ENCODE peak calls at places on chromosomes 4 and X, in four cellular contexts. W, G, B and Z are unnamed samples. For H3K27me3, the result is how much of the 10 kb centered on the place peaks cover.

GRCh38 chrX:84339507-84340364 is 151.7 kb upstream of the RPS6KA6 start:
- DNase-seq in W (peak), G (peak), B (no peak), Z (no peak)

GRCh38 chrX:69387559-69388487 is 116.3 kb upstream of the NALF2 start:
- DNase-seq in W (peak), G (peak), B (peak), Z (no peak)

GRCh38 chr4:13248621-13249298 is 235.4 kb downstream of the RAB28 start:
- DNase-seq in W (peak), G (no peak), B (no peak), Z (no peak)

GRCh38 chrX:102516314-102516936 is at the start of gene TMSB15A:
- DNase-seq in W (peak), G (peak), B (peak), Z (peak)

GRCh38 chr4:37607018-37607417 is 79.2 kb downstream of the RELL1 start:
- DNase-seq in W (no peak), G (no peak), B (no peak), Z (no peak)

GRCh38 chrX:53831662-53832635 is 145.4 kb upstream of the HUWE1 start:
- DNase-seq in W (peak), G (peak), B (peak), Z (peak)

GRCh38 chr4:102089850-102090621 is 255.2 kb downstream of the SLC39A8 start:
- DNase-seq in W (no peak), G (no peak), B (no peak), Z (no peak)

GRCh38 chrX:64842492-64842891 is 133.8 kb downstream of the ZC4H2 start:
- DNase-seq in W (no peak), G (no peak), B (no peak), Z (no peak)

GRCh38 chrX:115504167-115504566 is 56.8 kb upstream of the PLS3 start:
- DNase-seq in W (no peak), G (no peak), B (no peak), Z (no peak)

GRCh38 chrX:21354725-21355124 is 19.5 kb upstream of the CNKSR2 start:
- DNase-seq in W (no peak), G (no peak), B (no peak), Z (no peak)

GRCh38 chr4:6750302-6751221 is 32.0 kb upstream of the KIAA0232 start:
- DNase-seq in W (no peak), G (no peak), B (no peak), Z (no peak)

GRCh38 chr4:121156822-121157769 is 7.0 kb downstream of the TNIP3 start:
- DNase-seq in W (peak), G (no peak), B (peak), Z (no peak)

GRCh38 chr4:71266090-71266794 is 72.6 kb upstream of the SLC4A4 start:
- DNase-seq in W (peak), G (no peak), B (no peak), Z (no peak)

GRCh38 chr4:90546114-90546513 is 418.9 kb downstream of the CCSER1 start:
- DNase-seq in W (no peak), G (peak), B (no peak), Z (peak)

GRCh38 chr4:107997001-107997788 is 7.5 kb downstream of the HADH start:
- DNase-seq in W (peak), G (no peak), B (no peak), Z (no peak)

GRCh38 chr4:105306158-105306781 is 159.6 kb downstream of the TET2 start:
- DNase-seq in W (no peak), G (peak), B (no peak), Z (peak)

DNA sequence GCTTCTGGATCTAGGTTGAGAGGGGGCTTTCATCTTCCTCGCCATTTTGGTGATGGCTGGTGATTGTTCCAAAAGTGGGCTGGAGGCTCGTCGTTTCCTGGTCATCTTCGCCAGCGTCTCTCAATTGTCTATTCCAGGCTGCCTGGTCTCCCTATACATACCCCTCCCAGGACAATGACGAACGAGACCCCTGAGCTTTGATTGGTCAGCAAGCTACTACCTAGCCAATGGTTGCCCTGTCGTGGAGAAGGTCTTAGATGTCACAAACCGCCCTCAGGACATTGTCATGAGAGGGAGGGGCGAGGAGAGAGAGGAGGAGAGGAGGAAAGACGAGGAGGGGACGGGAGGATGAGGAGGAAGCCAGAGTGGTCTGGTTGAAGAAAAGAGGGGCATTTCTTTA is 7.7 kb upstream of the MAGEA4 start:
- DNase-seq in W (no peak), G (no peak), B (no peak), Z (no peak)
- H3K27me3 ChIP-seq in W (under half), G (under half), B (under half), Z (under half)

DNA sequence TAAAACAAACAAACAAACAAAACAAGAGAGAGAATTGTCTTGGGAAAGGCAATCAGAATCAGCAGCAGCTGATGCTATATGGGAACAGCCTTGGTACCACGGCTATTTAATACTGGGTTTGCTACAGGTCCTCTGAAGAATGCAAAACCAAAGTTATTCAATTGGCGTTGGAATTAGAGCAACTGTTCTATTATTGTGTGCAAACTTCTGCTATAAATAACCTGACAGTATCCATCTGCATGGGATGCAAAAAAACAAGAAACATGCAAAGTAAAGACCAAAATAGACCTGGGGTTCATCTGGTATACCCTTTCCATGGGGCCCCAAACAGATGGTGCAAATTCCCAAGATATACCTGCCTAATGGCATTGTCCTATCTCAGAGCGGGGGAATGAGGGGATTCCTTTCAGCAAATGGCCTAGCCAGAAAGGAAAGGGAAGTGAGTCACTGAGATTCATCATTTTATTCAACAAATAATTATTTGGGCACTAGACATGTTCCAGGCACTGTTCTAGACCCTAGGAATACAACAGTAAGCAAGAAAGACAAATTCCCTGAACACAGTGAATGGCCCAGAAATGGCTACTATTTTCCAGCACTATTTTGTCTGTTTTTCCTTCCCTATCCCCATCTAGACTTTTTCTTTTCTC is 268.9 kb downstream of the FBXW7 start:
- DNase-seq in W (no peak), G (no peak), B (no peak), Z (no peak)
- H3K27ac ChIP-seq in W (no peak), G (no peak), B (no peak), Z (peak)

DNA sequence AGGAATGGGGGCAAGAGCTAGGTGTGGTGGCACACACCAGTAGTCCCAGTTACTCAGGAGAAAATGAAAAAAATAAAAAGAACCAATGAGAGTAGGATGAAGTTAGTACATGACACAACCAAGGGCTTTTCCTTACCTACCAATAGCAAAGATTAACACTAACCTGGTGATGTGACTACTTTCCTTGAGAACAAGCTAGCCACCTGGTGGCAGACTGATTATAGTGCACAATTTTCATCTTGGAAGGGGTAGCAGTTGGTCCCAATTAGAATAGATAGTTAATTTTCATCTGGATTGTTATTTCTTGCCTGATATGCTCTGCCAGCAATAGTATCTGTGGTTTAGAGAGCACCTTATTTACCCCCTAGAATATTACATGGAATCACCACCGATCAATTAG is 1216.8 kb upstream of the PABPC4L start:
- DNase-seq in W (peak), G (no peak), B (no peak), Z (no peak)
- TF ChIP-seq CTCF in W (peak), G (peak), B (no peak), Z (peak)

DNA sequence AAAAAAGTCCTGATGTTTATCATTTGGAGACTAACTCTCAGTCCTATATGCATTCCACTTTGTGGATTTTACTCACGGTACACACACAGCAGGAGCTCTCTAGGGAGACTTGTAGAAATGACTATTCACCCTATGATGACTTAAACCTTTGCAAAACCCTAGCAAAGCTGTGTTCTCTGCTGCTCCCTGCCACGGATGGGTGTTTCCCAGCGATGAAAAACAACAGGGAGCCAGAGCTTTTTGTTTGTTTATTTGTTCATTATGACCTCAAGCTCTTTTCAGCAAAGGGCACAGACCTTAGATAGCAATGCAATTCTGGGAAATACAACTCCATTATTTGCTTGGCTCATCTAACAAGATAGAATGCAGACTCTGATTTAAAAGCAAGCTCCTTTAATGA is 156.6 kb downstream of the GRIA3 start:
- DNase-seq in W (no peak), G (no peak), B (no peak), Z (no peak)
- H3K27me3 ChIP-seq in W (under half), G (under half), B (under half), Z (under half)

DNA sequence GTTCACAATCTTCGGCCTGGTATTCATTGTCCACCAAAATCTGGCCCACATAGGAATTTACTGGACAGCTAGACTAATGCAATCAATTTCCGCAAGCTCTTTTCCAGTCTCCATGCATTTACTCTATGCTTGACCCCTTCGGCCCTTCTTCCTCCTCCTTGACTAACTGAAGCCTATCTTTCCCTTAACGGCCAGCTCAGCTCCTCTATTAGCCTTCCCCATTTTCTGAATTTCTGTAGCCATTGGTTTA is 1.2 kb upstream of the PHKA2 start:
- DNase-seq in W (no peak), G (no peak), B (no peak), Z (no peak)
- H3K27ac ChIP-seq in W (peak), G (peak), B (peak), Z (peak)

DNA sequence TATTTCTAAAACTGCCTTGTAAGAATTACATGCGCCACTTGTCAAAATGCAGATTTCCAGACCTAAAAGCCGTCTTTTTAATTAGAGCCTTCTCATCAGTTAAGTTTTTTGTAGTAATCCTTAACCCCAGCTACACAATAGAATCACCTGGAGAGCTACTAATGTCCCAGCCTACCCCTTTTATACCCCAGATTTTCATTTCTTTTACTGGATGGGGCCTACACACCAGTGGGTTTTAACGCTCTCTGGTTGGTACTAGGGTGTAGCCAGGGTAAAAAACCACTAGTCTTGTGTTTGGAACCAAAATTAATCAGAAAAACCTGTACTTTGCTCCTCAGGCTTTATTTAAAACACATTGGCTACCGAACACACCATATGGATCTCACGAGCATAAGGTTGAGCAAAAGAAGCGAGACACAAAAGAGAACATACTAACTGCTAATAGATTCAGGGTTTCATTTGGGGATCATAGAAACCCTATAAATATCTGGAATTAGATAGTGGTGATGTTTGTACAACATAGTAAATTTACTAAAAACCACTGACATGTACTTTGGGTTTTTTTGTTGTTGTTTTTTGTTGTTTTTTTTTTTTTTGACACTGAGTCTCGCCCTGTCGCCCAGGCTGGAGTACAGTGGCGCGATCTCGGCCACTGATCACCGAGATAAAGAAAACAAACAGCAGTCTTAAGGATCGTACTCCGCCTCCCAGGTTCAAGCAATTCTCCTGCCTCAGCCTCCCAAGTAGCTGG is 30.6 kb downstream of the BBS12 start:
- DNase-seq in W (no peak), G (no peak), B (no peak), Z (no peak)
- TF ChIP-seq CTCF in W (no peak), G (no peak), B (no peak), Z (no peak)